ENCODE peak calls at places on chromosomes 1 and 21, in six cellular contexts. One of them, this sample, is unnamed.

GRCh38 chr1:117653732-117654484 is 48.1 kb downstream of the TENT5C start:
- DNase-seq in CD8-positive, alpha-beta T cell: no peak
- DNase-seq in H9: no peak
- DNase-seq in heart right ventricle: no peak
- DNase-seq in cardiac fibroblast: no peak
- DNase-seq in tibial artery: peak; percentile 28
- DNase-seq in this sample: no peak

GRCh38 chr1:213871179-213871578 is 116.6 kb upstream of the PROX1 start:
- DNase-seq in CD8-positive, alpha-beta T cell: no peak
- DNase-seq in H9: no peak
- DNase-seq in heart right ventricle: no peak
- DNase-seq in cardiac fibroblast: no peak
- DNase-seq in tibial artery: no peak
- DNase-seq in this sample: no peak

GRCh38 chr21:38323721-38324591 is 67.2 kb downstream of the KCNJ15 start:
- DNase-seq in CD8-positive, alpha-beta T cell: no peak
- DNase-seq in H9: peak; percentile 43
- DNase-seq in heart right ventricle: no peak
- DNase-seq in cardiac fibroblast: peak; percentile 94
- DNase-seq in tibial artery: no peak
- DNase-seq in this sample: no peak

GRCh38 chr1:207398986-207399385 is 55.1 kb upstream of the CR2 start:
- DNase-seq in CD8-positive, alpha-beta T cell: no peak
- DNase-seq in H9: no peak
- DNase-seq in heart right ventricle: no peak
- DNase-seq in cardiac fibroblast: no peak
- DNase-seq in tibial artery: no peak
- DNase-seq in this sample: no peak

GRCh38 chr1:164559342-164560070 is 522 bp downstream of the PBX1 start:
- DNase-seq in CD8-positive, alpha-beta T cell: no peak
- DNase-seq in H9: peak; percentile 60
- DNase-seq in heart right ventricle: peak; percentile 49
- DNase-seq in cardiac fibroblast: peak; percentile 40
- DNase-seq in tibial artery: peak; percentile 71
- DNase-seq in this sample: no peak

GRCh38 chr1:174874337-174875053 is 125.3 kb upstream of the CACYBP start:
- DNase-seq in CD8-positive, alpha-beta T cell: no peak
- DNase-seq in H9: peak; percentile 66
- DNase-seq in heart right ventricle: no peak
- DNase-seq in cardiac fibroblast: no peak
- DNase-seq in tibial artery: no peak
- DNase-seq in this sample: peak; percentile 45

GRCh38 chr1:185961664-185962063 is 227.5 kb downstream of the HMCN1 start:
- DNase-seq in CD8-positive, alpha-beta T cell: no peak
- DNase-seq in H9: no peak
- DNase-seq in heart right ventricle: no peak
- DNase-seq in cardiac fibroblast: peak; percentile 40
- DNase-seq in tibial artery: no peak
- DNase-seq in this sample: no peak

GRCh38 chr1:3469849-3470649 is 15.6 kb downstream of the ARHGEF16 start:
- DNase-seq in CD8-positive, alpha-beta T cell: no peak
- DNase-seq in H9: no peak
- DNase-seq in heart right ventricle: peak; percentile 9
- DNase-seq in cardiac fibroblast: no peak
- DNase-seq in tibial artery: no peak
- DNase-seq in this sample: no peak

GRCh38 chr21:36155603-36156338 is 853 bp upstream of the DOP1B start:
- DNase-seq in CD8-positive, alpha-beta T cell: peak; percentile 14
- DNase-seq in H9: peak; percentile 47
- DNase-seq in heart right ventricle: peak; percentile 42
- DNase-seq in cardiac fibroblast: no peak
- DNase-seq in tibial artery: peak; percentile 66
- DNase-seq in this sample: no peak

GRCh38 chr1:76901158-76901767 is 34.0 kb downstream of the ST6GALNAC5 start:
- DNase-seq in CD8-positive, alpha-beta T cell: peak; percentile 24
- DNase-seq in H9: peak; percentile 62
- DNase-seq in heart right ventricle: no peak
- DNase-seq in cardiac fibroblast: peak; percentile 73
- DNase-seq in tibial artery: no peak
- DNase-seq in this sample: peak; percentile 36

GRCh38 chr1:57576750-57577149 is 152.9 kb upstream of the DAB1 start:
- DNase-seq in CD8-positive, alpha-beta T cell: no peak
- DNase-seq in H9: no peak
- DNase-seq in heart right ventricle: no peak
- DNase-seq in cardiac fibroblast: no peak
- DNase-seq in tibial artery: no peak
- DNase-seq in this sample: no peak

GRCh38 chr1:219160942-219161341 is 12.7 kb upstream of the LYPLAL1 start:
- DNase-seq in CD8-positive, alpha-beta T cell: no peak
- DNase-seq in H9: no peak
- DNase-seq in heart right ventricle: no peak
- DNase-seq in cardiac fibroblast: peak; percentile 67
- DNase-seq in tibial artery: no peak
- DNase-seq in this sample: no peak

GRCh38 chr1:6162773-6163172 is 17.3 kb downstream of the CHD5 start:
- DNase-seq in CD8-positive, alpha-beta T cell: no peak
- DNase-seq in H9: peak; percentile 72
- DNase-seq in heart right ventricle: no peak
- DNase-seq in cardiac fibroblast: no peak
- DNase-seq in tibial artery: no peak
- DNase-seq in this sample: no peak

DNA sequence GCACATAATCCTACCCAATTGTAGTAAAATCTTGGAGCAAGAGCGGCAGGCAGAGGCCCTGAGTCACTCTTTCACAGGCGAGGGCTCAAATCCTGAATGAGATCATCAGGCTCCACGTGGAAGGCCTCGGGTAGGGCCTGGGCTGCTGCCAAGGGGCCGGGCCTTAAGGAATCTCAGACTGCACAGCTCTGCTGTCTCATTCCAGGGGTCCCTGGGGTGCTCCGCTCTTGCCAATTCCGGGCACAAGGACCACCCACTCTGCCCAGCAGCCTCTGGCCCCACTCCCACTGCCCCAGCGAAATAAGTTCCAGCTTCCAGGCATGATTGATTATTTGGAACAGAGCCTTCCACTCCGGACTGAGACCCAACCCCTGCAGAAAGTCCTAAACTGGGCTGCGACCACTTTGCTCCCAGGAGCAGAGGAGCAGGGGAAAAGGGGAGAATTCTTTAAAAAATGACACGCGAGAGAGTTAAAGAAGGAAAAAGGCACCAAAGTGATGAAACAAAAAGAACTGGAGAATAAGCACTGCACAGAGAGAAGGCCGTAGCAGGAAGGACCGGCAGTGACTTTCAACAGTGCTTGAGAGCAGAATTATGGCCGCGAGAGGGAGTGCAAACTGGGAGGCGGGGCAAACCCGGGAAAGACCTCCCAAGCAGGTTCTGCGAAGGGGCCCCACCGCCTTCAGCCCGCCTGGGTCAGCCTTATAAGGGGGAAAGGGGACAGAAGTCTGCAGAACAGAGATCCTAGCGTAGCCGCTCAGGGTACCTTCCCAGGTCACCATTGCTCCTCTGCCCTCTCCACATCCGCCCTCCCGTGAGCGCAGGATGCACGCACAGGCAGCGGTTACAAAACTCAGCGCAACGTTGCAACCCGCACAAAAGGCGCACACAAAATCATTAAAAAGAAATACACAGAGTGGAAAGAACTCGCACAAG is 2.0 kb downstream of the ADAMTS1 start:
- DNase-seq in CD8-positive, alpha-beta T cell: peak; percentile 11
- DNase-seq in H9: peak; percentile 86
- DNase-seq in heart right ventricle: peak; percentile 90
- DNase-seq in cardiac fibroblast: peak; percentile 98
- DNase-seq in tibial artery: peak; percentile 98
- DNase-seq in this sample: no peak
- TF ChIP-seq CTCF in CD8-positive, alpha-beta T cell: no peak
- TF ChIP-seq CTCF in H9: peak; percentile 46
- TF ChIP-seq CTCF in heart right ventricle: no peak
- TF ChIP-seq CTCF in cardiac fibroblast: peak; percentile 39
- TF ChIP-seq CTCF in tibial artery: peak; percentile 28
- TF ChIP-seq CTCF in this sample: no peak

GRCh38 chr1:20719261-20719660 is 1.5 kb upstream of the KIF17 start:
- DNase-seq in CD8-positive, alpha-beta T cell: no peak
- DNase-seq in H9: no peak
- DNase-seq in heart right ventricle: no peak
- DNase-seq in cardiac fibroblast: no peak
- DNase-seq in tibial artery: peak; percentile 17
- DNase-seq in this sample: no peak

GRCh38 chr1:20723159-20723536 is 5.3 kb upstream of the KIF17 start:
- DNase-seq in CD8-positive, alpha-beta T cell: no peak
- DNase-seq in H9: no peak
- DNase-seq in heart right ventricle: no peak
- DNase-seq in cardiac fibroblast: no peak
- DNase-seq in tibial artery: no peak
- DNase-seq in this sample: no peak

GRCh38 chr1:20720631-20721051 is 2.8 kb upstream of the KIF17 start:
- DNase-seq in CD8-positive, alpha-beta T cell: no peak
- DNase-seq in H9: no peak
- DNase-seq in heart right ventricle: no peak
- DNase-seq in cardiac fibroblast: no peak
- DNase-seq in tibial artery: peak; percentile 57
- DNase-seq in this sample: no peak

GRCh38 chr1:20719871-20720620 is 2.2 kb upstream of the KIF17 start:
- DNase-seq in CD8-positive, alpha-beta T cell: no peak
- DNase-seq in H9: peak; percentile 11
- DNase-seq in heart right ventricle: no peak
- DNase-seq in cardiac fibroblast: no peak
- DNase-seq in tibial artery: peak; percentile 25
- DNase-seq in this sample: no peak

DNA sequence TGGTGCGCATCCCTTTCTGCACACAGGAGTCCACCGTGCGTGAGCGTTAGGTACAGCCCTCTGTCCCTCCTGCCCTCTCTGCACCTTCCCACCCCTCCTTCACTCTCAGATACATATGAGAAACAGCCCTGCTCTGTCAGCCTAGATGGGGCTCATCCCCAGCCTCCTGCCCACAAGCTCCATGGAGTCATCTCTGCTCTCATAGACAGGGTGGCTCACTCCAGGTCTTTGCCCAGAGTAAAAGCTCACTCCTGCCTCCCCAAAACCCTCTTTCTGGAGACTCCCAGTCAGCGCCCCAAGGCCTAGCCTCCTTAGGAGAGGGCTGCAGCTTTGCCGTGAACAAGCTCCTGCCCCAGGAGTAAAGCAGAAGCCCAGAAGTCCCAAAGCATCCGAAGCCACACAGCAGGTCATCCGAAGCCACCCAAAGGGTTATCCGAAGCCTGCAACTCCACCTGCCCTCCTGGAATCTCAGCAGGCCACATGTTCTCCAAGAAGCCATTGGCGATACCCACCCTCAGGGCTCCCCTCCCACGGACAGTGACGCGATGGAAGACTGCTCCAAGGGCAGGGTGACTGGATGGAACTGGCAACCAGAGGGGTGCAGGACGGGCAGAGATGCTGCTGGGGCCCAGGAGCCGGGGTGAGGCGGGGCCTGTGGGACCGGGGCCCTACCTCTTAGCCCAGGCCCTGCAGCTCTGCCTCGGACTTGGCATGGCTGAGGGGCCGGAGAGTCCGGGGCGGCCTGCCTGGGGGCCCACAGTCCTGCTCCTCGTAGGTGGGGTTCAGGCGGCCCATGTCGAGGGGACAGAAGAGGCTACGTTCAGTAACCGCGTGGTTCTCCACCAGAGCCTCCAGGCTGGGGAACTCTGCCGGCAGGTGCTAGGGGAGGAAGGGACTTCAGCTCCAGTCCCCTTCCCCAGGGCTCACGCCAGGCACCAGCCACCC is 3.6 kb upstream of the KIF17 start:
- DNase-seq in CD8-positive, alpha-beta T cell: no peak
- DNase-seq in H9: peak; percentile 22
- DNase-seq in heart right ventricle: no peak
- DNase-seq in cardiac fibroblast: no peak
- DNase-seq in tibial artery: peak; percentile 61
- DNase-seq in this sample: no peak
- TF ChIP-seq CTCF in CD8-positive, alpha-beta T cell: no peak
- TF ChIP-seq CTCF in H9: no peak
- TF ChIP-seq CTCF in heart right ventricle: no peak
- TF ChIP-seq CTCF in cardiac fibroblast: no peak
- TF ChIP-seq CTCF in tibial artery: no peak
- TF ChIP-seq CTCF in this sample: no peak

GRCh38 chr1:217333939-217334338 is 297.0 kb downstream of the GPATCH2 start:
- DNase-seq in CD8-positive, alpha-beta T cell: no peak
- DNase-seq in H9: peak; percentile 75
- DNase-seq in heart right ventricle: no peak
- DNase-seq in cardiac fibroblast: peak; percentile 54
- DNase-seq in tibial artery: no peak
- DNase-seq in this sample: peak; percentile 37
- TF ChIP-seq CTCF in CD8-positive, alpha-beta T cell: no peak
- TF ChIP-seq CTCF in H9: peak; percentile 84
- TF ChIP-seq CTCF in heart right ventricle: no peak
- TF ChIP-seq CTCF in cardiac fibroblast: peak; percentile 85
- TF ChIP-seq CTCF in tibial artery: peak; percentile 44
- TF ChIP-seq CTCF in this sample: peak; percentile 76

GRCh38 chr1:192998536-192998935 is 60.6 kb downstream of the UCHL5 start:
- DNase-seq in CD8-positive, alpha-beta T cell: no peak
- DNase-seq in H9: no peak
- DNase-seq in heart right ventricle: no peak
- DNase-seq in cardiac fibroblast: no peak
- DNase-seq in tibial artery: no peak
- DNase-seq in this sample: no peak
- TF ChIP-seq CTCF in CD8-positive, alpha-beta T cell: no peak
- TF ChIP-seq CTCF in H9: peak; percentile 66
- TF ChIP-seq CTCF in heart right ventricle: no peak
- TF ChIP-seq CTCF in cardiac fibroblast: peak; percentile 32
- TF ChIP-seq CTCF in tibial artery: peak; percentile 23
- TF ChIP-seq CTCF in this sample: no peak

DNA sequence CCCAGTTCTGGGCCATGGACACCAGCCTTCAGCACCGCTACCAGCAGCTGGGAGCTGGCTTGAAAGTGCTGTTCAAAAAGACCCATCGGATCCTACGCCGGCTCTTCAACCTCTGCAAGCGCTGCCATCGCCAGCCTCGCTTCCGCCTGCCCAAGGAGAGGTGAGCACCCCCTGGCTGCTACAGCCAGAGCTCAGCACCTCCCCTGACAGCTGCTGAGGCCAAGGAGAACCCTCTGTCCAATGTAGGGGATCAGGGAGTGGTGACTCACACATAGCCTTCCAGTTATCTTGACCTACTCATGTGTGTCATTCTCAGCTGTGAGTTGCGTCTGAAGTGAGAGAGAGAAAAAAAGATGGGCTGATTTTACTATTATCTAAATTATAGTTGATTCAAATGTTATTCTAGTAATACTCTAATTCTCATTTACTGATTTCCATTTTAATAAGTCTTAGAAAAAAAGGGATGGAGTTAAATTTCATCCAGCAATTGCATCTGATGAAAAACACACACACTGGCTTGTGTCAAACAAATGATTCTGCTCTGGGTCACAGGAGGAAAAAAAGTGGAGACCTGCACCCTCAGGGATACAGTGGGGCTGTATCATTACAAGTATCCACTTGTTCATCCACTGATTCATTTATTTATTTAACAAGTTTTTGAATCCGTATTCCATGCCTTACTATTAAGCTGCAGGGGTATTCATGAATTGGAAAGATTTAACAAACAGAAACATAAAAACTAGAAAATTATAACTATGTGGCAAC is 108.0 kb downstream of the BRINP2 start:
- DNase-seq in CD8-positive, alpha-beta T cell: no peak
- DNase-seq in H9: peak; percentile 46
- DNase-seq in heart right ventricle: no peak
- DNase-seq in cardiac fibroblast: peak; percentile 55
- DNase-seq in tibial artery: no peak
- DNase-seq in this sample: no peak
- TF ChIP-seq CTCF in CD8-positive, alpha-beta T cell: no peak
- TF ChIP-seq CTCF in H9: no peak
- TF ChIP-seq CTCF in heart right ventricle: no peak
- TF ChIP-seq CTCF in cardiac fibroblast: no peak
- TF ChIP-seq CTCF in tibial artery: no peak
- TF ChIP-seq CTCF in this sample: no peak

GRCh38 chr21:45128613-45129226 is 54.3 kb downstream of the ADARB1 start:
- DNase-seq in CD8-positive, alpha-beta T cell: peak; percentile 77
- DNase-seq in H9: peak; percentile 63
- DNase-seq in heart right ventricle: peak; percentile 75
- DNase-seq in cardiac fibroblast: peak; percentile 80
- DNase-seq in tibial artery: peak; percentile 89
- DNase-seq in this sample: peak; percentile 75
- TF ChIP-seq CTCF in CD8-positive, alpha-beta T cell: peak; percentile 97
- TF ChIP-seq CTCF in H9: peak; percentile 90
- TF ChIP-seq CTCF in heart right ventricle: peak; percentile 95
- TF ChIP-seq CTCF in cardiac fibroblast: peak; percentile 84
- TF ChIP-seq CTCF in tibial artery: peak; percentile 89
- TF ChIP-seq CTCF in this sample: peak; percentile 92